ENCODE peak calls at places on chromosome 18, in ten cellular contexts. U is cardiac fibroblast; N is stimulated activated CD8-positive, alpha-beta memory T cell treated with anti-CD3 and anti-CD28 coated beads, Interleukin-15, amount 100 ng/mL, for 24 hours; B is psoas muscle; H is foreskin fibroblast; L is activated gamma-delta T cell; F is neural progenitor cell; Z is cardiac muscle cell; P is effector CD8-positive, alpha-beta T cell; D is Calu3. E is an unnamed sample.

GRCh38 chr18:46567196-46567595 is 89.8 kb downstream of the LOXHD1 start:
- DNase-seq in U (no peak), N (no peak), B (no peak), H (no peak), L (no peak), F (no peak), Z (peak), P (no peak), D (no peak), E (no peak)

GRCh38 chr18:48345596-48345995 is 63.6 kb downstream of the ZBTB7C start:
- DNase-seq in U (peak), N (no peak), B (peak), H (no peak), L (no peak), F (no peak), Z (no peak), P (no peak), D (peak), E (no peak)

GRCh38 chr18:74116628-74117554 is 30.7 kb downstream of the FBXO15 start:
- DNase-seq in U (peak), N (no peak), B (no peak), H (peak), L (no peak), F (peak), Z (peak), P (no peak), D (peak), E (peak)

GRCh38 chr18:13661779-13662271 is 64.5 kb downstream of the FAM210A start:
- DNase-seq in U (peak), N (no peak), B (no peak), H (no peak), L (no peak), F (no peak), Z (no peak), P (no peak), D (no peak), E (no peak)

GRCh38 chr18:26710460-26711096 is 154.9 kb downstream of the AQP4 start:
- DNase-seq in U (no peak), N (no peak), B (no peak), H (no peak), L (no peak), F (no peak), Z (no peak), P (no peak), D (no peak), E (no peak)

GRCh38 chr18:79465392-79465991 is 69.8 kb downstream of the NFATC1 start:
- DNase-seq in U (no peak), N (no peak), B (no peak), H (no peak), L (no peak), F (peak), Z (peak), P (no peak), D (no peak), E (no peak)

GRCh38 chr18:44700652-44701051 is 20.0 kb downstream of the SETBP1 start:
- DNase-seq in U (peak), N (no peak), B (peak), H (no peak), L (no peak), F (no peak), Z (peak), P (no peak), D (no peak), E (no peak)

GRCh38 chr18:57107141-57107832 is 39.6 kb upstream of the BOD1L2 start:
- DNase-seq in U (peak), N (no peak), B (no peak), H (peak), L (no peak), F (peak), Z (peak), P (no peak), D (peak), E (peak)

GRCh38 chr18:55838841-55839240 is 250.8 kb upstream of the TCF4 start:
- DNase-seq in U (no peak), N (no peak), B (no peak), H (peak), L (no peak), F (no peak), Z (no peak), P (no peak), D (no peak), E (no peak)

GRCh38 chr18:12410121-12410520 is 2.4 kb downstream of the PRELID3A start:
- DNase-seq in U (no peak), N (no peak), B (no peak), H (no peak), L (no peak), F (no peak), Z (peak), P (no peak), D (no peak), E (no peak)

GRCh38 chr18:22778996-22779395 is 154.1 kb upstream of the RBBP8 start:
- DNase-seq in U (peak), N (no peak), B (no peak), H (no peak), L (no peak), F (no peak), Z (peak), P (no peak), D (no peak), E (no peak)

GRCh38 chr18:79458131-79458838 is 62.6 kb downstream of the NFATC1 start:
- DNase-seq in U (peak), N (no peak), B (peak), H (no peak), L (no peak), F (no peak), Z (peak), P (no peak), D (peak), E (peak)

GRCh38 chr18:47036298-47036874 is 965 bp upstream of the ELOA2 start:
- DNase-seq in U (peak), N (no peak), B (no peak), H (peak), L (no peak), F (peak), Z (peak), P (no peak), D (peak), E (peak)

GRCh38 chr18:49149011-49149410 is 198.2 kb upstream of the SMAD7 start:
- DNase-seq in U (no peak), N (no peak), B (no peak), H (no peak), L (no peak), F (no peak), Z (no peak), P (no peak), D (no peak), E (no peak)

E was measured in GM04504.